ENCODE peak calls at places on chromosomes 16 and 17, in six cellular contexts. L, A, P, O, I and N are unnamed samples.

GRCh38 chr16:67346328-67346727 is 19.7 kb downstream of the LRRC36 start:
- DNase-seq in L (no peak), A (peak; percentile 90), P (no peak), O (peak; percentile 81), I (no peak), N (no peak)

GRCh38 chr17:35313875-35314409 is 59.5 kb downstream of the SLFN11 start:
- DNase-seq in L (peak; percentile 37), A (no peak), P (no peak), O (no peak), I (no peak), N (peak; percentile 0)

GRCh38 chr17:82893779-82894178 is 54.0 kb upstream of the ZNF750 start:
- DNase-seq in L (no peak), A (no peak), P (no peak), O (no peak), I (no peak), N (peak; percentile 23)

GRCh38 chr16:84449156-84450140 is 55.0 kb downstream of the MEAK7 start:
- DNase-seq in L (no peak), A (no peak), P (no peak), O (no peak), I (no peak), N (no peak)

GRCh38 chr16:89641719-89642187 is 15.8 kb downstream of the CHMP1A start:
- DNase-seq in L (peak; percentile 66), A (no peak), P (no peak), O (no peak), I (no peak), N (no peak)

GRCh38 chr17:56185905-56186783 is 32.9 kb downstream of the ANKFN1 start:
- DNase-seq in L (no peak), A (peak; percentile 9), P (no peak), O (no peak), I (peak; percentile 27), N (peak; percentile 90)

GRCh38 chr17:70558821-70559220 is 389.5 kb downstream of the KCNJ2 start:
- DNase-seq in L (no peak), A (peak; percentile 28), P (no peak), O (no peak), I (no peak), N (peak; percentile 16)

GRCh38 chr17:42459256-42459982 is 741 bp downstream of the ATP6V0A1 start:
- DNase-seq in L (peak; percentile 71), A (no peak), P (peak; percentile 59), O (peak; percentile 64), I (peak; percentile 81), N (peak; percentile 81)

GRCh38 chr17:4364622-4365041 is 1.8 kb downstream of the UBE2G1 start:
- DNase-seq in L (no peak), A (no peak), P (no peak), O (no peak), I (no peak), N (no peak)

GRCh38 chr16:72094266-72094610 is 591 bp downstream of the DHX38 start:
- DNase-seq in L (peak; percentile 40), A (peak; percentile 4), P (peak; percentile 30), O (no peak), I (peak; percentile 35), N (peak; percentile 68)

GRCh38 chr16:7605812-7606211 is 273.2 kb downstream of the RBFOX1 start:
- DNase-seq in L (no peak), A (no peak), P (no peak), O (no peak), I (no peak), N (no peak)

GRCh38 chr17:81890447-81891302 is 711 bp downstream of the ALYREF start:
- DNase-seq in L (peak; percentile 42), A (no peak), P (peak; percentile 71), O (no peak), I (peak; percentile 50), N (peak; percentile 58)

GRCh38 chr16:2090819-2091721 is 43.3 kb downstream of the TSC2 start:
- DNase-seq in L (peak; percentile 88), A (peak; percentile 84), P (peak; percentile 57), O (peak; percentile 62), I (peak; percentile 95), N (peak; percentile 62)

GRCh38 chr17:54620380-54620978 is 280.2 kb upstream of the TOM1L1 start:
- DNase-seq in L (no peak), A (no peak), P (no peak), O (no peak), I (no peak), N (no peak)

GRCh38 chr17:75246404-75246803 is 15.0 kb downstream of the GGA3 start:
- DNase-seq in L (no peak), A (no peak), P (no peak), O (no peak), I (no peak), N (no peak)

GRCh38 chr17:4607261-4607731 is 23.0 kb downstream of the SMTNL2 start:
- DNase-seq in L (no peak), A (no peak), P (no peak), O (no peak), I (no peak), N (no peak)

GRCh38 chr17:3771140-3771539 is 29.8 kb downstream of the ITGAE start:
- DNase-seq in L (no peak), A (no peak), P (no peak), O (no peak), I (no peak), N (no peak)

GRCh38 chr16:86231321-86231995 is 278.9 kb upstream of the FOXF1 start:
- DNase-seq in L (no peak), A (no peak), P (no peak), O (no peak), I (no peak), N (no peak)

GRCh38 chr17:31453896-31454295 is 62.4 kb downstream of the RAB11FIP4 start:
- DNase-seq in L (no peak), A (no peak), P (no peak), O (peak; percentile 83), I (no peak), N (no peak)

GRCh38 chr17:1713878-1714487 is 3.8 kb upstream of the TLCD2 start:
- DNase-seq in L (peak; percentile 92), A (peak; percentile 56), P (no peak), O (no peak), I (peak; percentile 77), N (peak; percentile 48)

GRCh38 chr16:31451681-31452351 is 7.5 kb upstream of the ARMC5 start:
- DNase-seq in L (peak; percentile 85), A (peak; percentile 60), P (peak; percentile 46), O (peak; percentile 44), I (peak; percentile 89), N (peak; percentile 89)

GRCh38 chr16:4979164-4979563 is 21.0 kb downstream of the SEC14L5 start:
- DNase-seq in L (no peak), A (no peak), P (no peak), O (no peak), I (no peak), N (no peak)

GRCh38 chr16:23055481-23055880 is 93.8 kb downstream of the USP31 start:
- DNase-seq in L (no peak), A (no peak), P (no peak), O (no peak), I (no peak), N (no peak)

DNA sequence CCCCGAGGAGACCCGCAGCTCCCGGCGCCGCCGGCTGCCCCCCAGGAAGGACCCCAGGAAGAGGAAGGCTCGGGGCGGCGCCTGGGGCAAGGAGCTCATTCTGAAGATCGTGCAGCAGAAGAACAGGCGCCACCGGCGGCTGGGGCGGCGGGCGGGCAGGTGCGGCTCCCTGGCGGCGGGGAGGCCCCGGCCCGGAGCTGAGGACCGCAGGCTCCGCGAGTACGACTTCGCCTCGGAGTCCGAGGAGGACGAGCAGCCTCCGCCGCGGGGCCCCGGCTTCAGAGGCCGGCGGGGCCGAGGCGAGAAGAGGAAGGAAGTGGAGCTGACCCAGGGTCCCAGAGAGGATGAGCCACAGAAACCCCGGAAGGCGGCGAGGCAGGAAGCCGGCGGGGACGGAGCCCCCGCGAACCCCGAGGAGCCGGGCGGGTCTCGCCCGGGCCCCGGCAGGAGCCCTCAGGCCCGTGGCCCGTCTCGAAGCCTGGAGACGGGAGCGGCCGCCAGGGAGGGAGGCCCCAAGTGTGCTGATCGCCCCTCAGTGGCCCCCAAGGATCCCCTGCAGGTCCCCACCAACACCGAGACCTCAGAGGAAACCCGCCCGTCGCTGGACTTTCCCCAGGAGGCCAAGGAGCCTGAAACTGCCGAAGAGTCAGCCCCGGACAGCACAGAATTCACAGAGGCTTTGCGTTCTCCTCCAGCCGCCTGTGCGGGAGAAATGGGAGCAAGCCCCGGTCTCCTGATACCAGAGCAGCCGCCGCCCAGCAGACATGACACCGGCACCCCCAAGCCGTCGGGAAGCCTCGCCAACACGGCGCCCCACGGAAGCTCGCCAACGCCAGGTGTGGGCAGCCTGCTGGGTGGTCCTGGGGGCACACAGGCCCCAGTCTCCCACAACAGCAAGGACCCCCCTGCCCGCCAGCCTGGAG is 22.3 kb upstream of the ZFPM1 start:
- DNase-seq in L (peak; percentile 73), A (no peak), P (no peak), O (no peak), I (no peak), N (peak; percentile 47)
- H3K4me3 ChIP-seq in L (peak overlapping the region; percentile 17), A (no peak overlapping the region), P (no peak overlapping the region), O (no peak overlapping the region), I (no peak overlapping the region), N (peak overlapping the region; percentile 53)

GRCh38 chr16:78817442-78817829 is 718.0 kb downstream of the WWOX start:
- DNase-seq in L (no peak), A (no peak), P (no peak), O (no peak), I (no peak), N (no peak)
- H2AFZ ChIP-seq in L (no peak overlapping the region), A (no peak overlapping the region), P (no peak overlapping the region), O (no peak overlapping the region), I (no peak overlapping the region), N (no peak overlapping the region)

GRCh38 chr17:79673517-79673916 is 57.2 kb upstream of the ENPP7 start:
- DNase-seq in L (no peak), A (no peak), P (no peak), O (no peak), I (no peak), N (no peak)

GRCh38 chr17:79676796-79677195 is 53.9 kb upstream of the ENPP7 start:
- DNase-seq in L (no peak), A (no peak), P (no peak), O (no peak), I (no peak), N (no peak)

GRCh38 chr17:79677646-79678045 is 53.1 kb upstream of the ENPP7 start:
- DNase-seq in L (no peak), A (no peak), P (no peak), O (no peak), I (no peak), N (no peak)

GRCh38 chr17:79674506-79675412 is 56.0 kb upstream of the ENPP7 start:
- DNase-seq in L (no peak), A (no peak), P (no peak), O (no peak), I (no peak), N (no peak)

DNA sequence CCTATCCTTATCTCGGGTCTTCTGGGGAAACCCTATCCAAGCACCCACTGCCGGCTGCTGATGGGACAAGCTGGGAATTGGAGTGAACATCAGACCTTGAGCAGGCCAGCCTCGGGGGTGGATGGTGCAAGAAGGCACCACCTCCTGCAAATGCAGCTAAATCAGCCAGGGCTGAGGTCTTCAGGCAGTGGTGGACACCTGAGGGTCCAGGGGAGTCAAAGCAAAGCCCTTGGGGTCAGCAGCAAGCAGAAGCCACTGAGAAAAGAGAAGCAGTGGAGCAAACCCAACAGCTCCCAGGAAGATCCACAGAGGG is 55.4 kb upstream of the ENPP7 start:
- DNase-seq in L (no peak), A (no peak), P (no peak), O (no peak), I (no peak), N (no peak)
- H3K9me2 ChIP-seq in L (no peaks in the 10 kb centered on the region), A (no peaks in the 10 kb centered on the region), P (no peaks in the 10 kb centered on the region), O (no peaks in the 10 kb centered on the region), I (no peaks in the 10 kb centered on the region), N (no peaks in the 10 kb centered on the region)

DNA sequence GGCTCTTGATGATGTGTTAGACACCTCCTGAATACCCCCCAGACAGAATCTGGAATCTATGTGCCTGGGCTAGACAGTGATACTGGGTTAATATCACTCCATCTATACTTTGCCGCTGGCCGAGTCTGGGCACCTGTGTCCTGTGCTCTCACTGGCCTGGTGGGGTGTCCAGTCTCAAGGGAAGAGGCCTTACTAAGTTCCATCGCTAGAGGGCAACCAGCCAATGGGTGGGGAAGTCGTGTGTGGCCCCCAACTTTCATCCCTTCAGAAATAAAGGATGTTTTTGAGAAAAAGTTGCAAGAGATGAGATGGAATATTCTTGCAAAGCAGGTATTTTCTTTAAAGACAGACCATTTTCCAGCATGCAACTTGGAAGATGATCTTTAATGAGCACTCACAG is 1.6 kb upstream of the GLP2R start:
- DNase-seq in L (peak; percentile 22), A (no peak), P (no peak), O (no peak), I (no peak), N (no peak)
- H3K4me3 ChIP-seq in L (no peak overlapping the region), A (no peak overlapping the region), P (no peak overlapping the region), O (no peak overlapping the region), I (no peak overlapping the region), N (no peak overlapping the region)